ENCODE peak calls at places on chromosomes 7 and 10, in six cellular contexts. Y, Z, X, S, R and T are unnamed samples.

GRCh38 chr7:137642467-137642866 is 204.3 kb downstream of the DGKI start:
- DNase-seq in Z (no peak), Y (no peak), R (no peak), S (peak; percentile 15), X (no peak), T (no peak)

GRCh38 chr7:107939472-107940145 is 48.6 kb downstream of the DLD start:
- DNase-seq in S (peak; percentile 74), Z (no peak), Y (no peak), X (no peak), R (no peak), T (peak; percentile 98)

GRCh38 chr7:107036535-107036934 is 8.0 kb upstream of the PRKAR2B start:
- DNase-seq in X (no peak), Z (no peak), S (no peak), R (no peak), Y (no peak), T (no peak)

GRCh38 chr7:83469076-83469475 is 179.9 kb downstream of the SEMA3E start:
- DNase-seq in R (no peak), S (peak; percentile 24), Z (no peak), Y (no peak), X (no peak), T (peak; percentile 19)

GRCh38 chr10:29648114-29648982 is 13.6 kb upstream of the SVIL start:
- DNase-seq in X (no peak), R (no peak), Y (no peak), S (peak; percentile 28), Z (no peak), T (peak; percentile 45)

GRCh38 chr10:3941676-3942075 is 156.7 kb upstream of the KLF6 start:
- DNase-seq in R (no peak), S (no peak), Z (no peak), Y (no peak), X (no peak), T (no peak)

GRCh38 chr10:3263082-3263481 is 90.5 kb upstream of the PITRM1 start:
- DNase-seq in Y (no peak), S (no peak), Z (no peak), R (no peak), X (no peak), T (peak; percentile 17)

GRCh38 chr10:100894589-100895294 is 18.0 kb upstream of the SLF2 start:
- DNase-seq in S (peak; percentile 25), Z (no peak), R (no peak), Y (peak; percentile 24), X (no peak), T (no peak)

GRCh38 chr10:3777876-3778707 is 6.9 kb downstream of the KLF6 start:
- DNase-seq in Z (no peak), S (no peak), X (no peak), R (no peak), Y (no peak), T (peak; percentile 42)

GRCh38 chr7:22718200-22718711 is 8.7 kb upstream of the IL6 start:
- DNase-seq in S (peak; percentile 92), X (no peak), Y (no peak), Z (no peak), R (no peak), T (peak; percentile 91)

GRCh38 chr7:109309790-109310189 is 740.1 kb downstream of the DNAJB9 start:
- DNase-seq in Z (no peak), X (no peak), Y (no peak), S (no peak), R (no peak), T (no peak)

GRCh38 chr10:132434405-132435005 is 37.5 kb downstream of the PWWP2B start:
- DNase-seq in Z (peak; percentile 38), Y (no peak), R (peak; percentile 66), X (no peak), S (no peak), T (peak; percentile 22)

GRCh38 chr7:77308792-77309191 is 107.4 kb downstream of the GSAP start:
- DNase-seq in S (no peak), Z (peak; percentile 95), R (no peak), X (no peak), Y (no peak), T (no peak)

GRCh38 chr10:125928928-125929585 is 32.7 kb downstream of the FANK1 start:
- DNase-seq in Z (no peak), Y (no peak), S (no peak), X (no peak), R (no peak), T (no peak)

GRCh38 chr10:122234416-122234815 is 36.7 kb upstream of the BTBD16 start:
- DNase-seq in S (no peak), Y (no peak), Z (no peak), R (no peak), X (no peak), T (peak; percentile 11)

GRCh38 chr10:114042895-114043531 is 653 bp upstream of the ADRB1 start:
- DNase-seq in Z (no peak), Y (peak; percentile 70), X (peak; percentile 22), S (peak; percentile 39), R (no peak), T (peak; percentile 39)

GRCh38 chr7:36605662-36606441 is 118.4 kb downstream of the AOAH start:
- DNase-seq in S (no peak), Y (no peak), Z (no peak), X (no peak), R (no peak), T (no peak)

GRCh38 chr10:2079603-2080078 is 342.3 kb upstream of the ADARB2 start:
- DNase-seq in Y (no peak), X (no peak), S (no peak), Z (no peak), R (no peak), T (no peak)

GRCh38 chr7:64099656-64100531 is 54.7 kb downstream of the ZNF727 start:
- DNase-seq in Z (no peak), S (no peak), R (no peak), Y (no peak), X (no peak), T (no peak)

GRCh38 chr10:131082991-131083465 is 228.5 kb downstream of the TCERG1L start:
- DNase-seq in Y (no peak), X (no peak), R (no peak), S (no peak), Z (no peak), T (no peak)

GRCh38 chr7:45662018-45662417 is 87.8 kb downstream of the ADCY1 start:
- DNase-seq in S (no peak), Y (peak; percentile 31), X (no peak), Z (no peak), R (no peak), T (no peak)

GRCh38 chr10:71748671-71749191 is 24.6 kb downstream of the VSIR start:
- DNase-seq in R (peak; percentile 42), S (no peak), Z (no peak), X (no peak), Y (no peak), T (peak; percentile 50)

GRCh38 chr10:92891885-92892705 is 43.8 kb downstream of the EXOC6 start:
- DNase-seq in X (peak; percentile 33), S (peak; percentile 53), R (peak; percentile 20), Y (no peak), Z (peak; percentile 98), T (peak; percentile 90)

GRCh38 chr10:91565241-91565640 is 67.6 kb downstream of the PPP1R3C start:
- DNase-seq in X (no peak), R (no peak), S (no peak), Y (no peak), Z (no peak), T (no peak)

GRCh38 chr7:30906520-30907240 is 5.0 kb upstream of the AQP1 start:
- DNase-seq in X (no peak), Y (no peak), S (peak; percentile 57), Z (no peak), R (no peak), T (no peak)

GRCh38 chr7:92747041-92747835 is 89.1 kb downstream of the CDK6 start:
- DNase-seq in Z (no peak), S (no peak), Y (no peak), R (no peak), X (no peak), T (no peak)

GRCh38 chr7:92748509-92748908 is 87.9 kb downstream of the CDK6 start:
- DNase-seq in Y (no peak), Z (no peak), X (no peak), R (no peak), S (no peak), T (no peak)

GRCh38 chr7:92742186-92742585 is 94.2 kb downstream of the CDK6 start:
- DNase-seq in Y (no peak), X (no peak), S (no peak), R (no peak), Z (no peak), T (no peak)

GRCh38 chr7:92749327-92749730 is 87.0 kb downstream of the CDK6 start:
- DNase-seq in S (peak; percentile 68), Z (no peak), X (no peak), Y (no peak), R (no peak), T (no peak)

DNA sequence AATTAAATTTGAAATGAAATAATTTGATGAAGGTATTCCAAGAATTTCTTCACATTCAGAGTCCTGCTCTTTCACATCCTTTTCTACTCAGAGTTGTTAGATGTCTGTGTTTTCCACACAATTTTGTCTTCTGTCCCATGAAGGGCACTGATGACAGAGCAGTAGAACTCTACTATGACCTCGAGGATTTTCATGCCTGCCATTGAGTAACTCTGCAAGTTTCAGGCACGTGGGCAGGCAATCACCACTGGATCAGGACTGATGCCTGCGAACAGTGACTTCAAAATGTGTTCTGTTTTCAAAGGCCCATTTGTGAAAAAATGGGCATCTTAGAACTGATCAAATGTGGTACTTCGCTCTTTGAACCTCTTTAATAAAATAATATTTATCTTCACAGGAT is 91.1 kb downstream of the CDK6 start:
- DNase-seq in Y (no peak), S (no peak), Z (no peak), R (no peak), X (no peak), T (no peak)
- H3K9ac ChIP-seq in Y (no peak overlapping the region), S (no peak overlapping the region), Z (no peak overlapping the region), R (no peak overlapping the region), X (no peak overlapping the region), T (no peak overlapping the region)

GRCh38 chr7:129615018-129615417 is 3.5 kb downstream of the NRF1 start:
- DNase-seq in S (peak; percentile 40), Y (no peak), Z (no peak), R (no peak), X (no peak), T (no peak)
- H3K4me3 ChIP-seq in S (no peak overlapping the region), Y (no peak overlapping the region), Z (no peak overlapping the region), R (no peak overlapping the region), X (no peak overlapping the region), T (no peak overlapping the region)

DNA sequence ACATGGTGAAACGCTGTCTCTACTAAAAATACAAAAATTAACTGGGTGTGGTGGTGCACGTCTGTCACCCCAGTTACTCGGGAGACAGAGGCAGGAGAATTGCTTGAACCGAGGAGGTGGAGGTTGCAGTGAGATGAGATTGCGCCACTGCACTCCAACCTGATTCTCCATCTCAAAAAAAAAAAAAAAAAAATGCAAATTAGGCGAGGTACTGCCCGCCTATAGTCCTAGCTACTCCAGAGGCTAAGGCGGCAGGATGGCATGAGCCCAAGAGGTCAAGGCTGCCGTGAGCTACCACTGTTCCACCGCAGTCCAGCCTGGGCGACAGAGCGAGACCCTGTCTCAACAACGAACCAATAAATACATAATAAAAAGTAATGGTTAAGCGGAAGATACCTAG is 1.1 kb upstream of the EIF4H start:
- DNase-seq in Y (no peak), R (no peak), S (no peak), Z (peak; percentile 36), X (no peak), T (no peak)
- H3K9ac ChIP-seq in Y (no peak overlapping the region), R (peak overlapping the region; percentile 93), S (peak overlapping the region; percentile 99), Z (no peak overlapping the region), X (peak overlapping the region; percentile 94), T (no peak overlapping the region)

DNA sequence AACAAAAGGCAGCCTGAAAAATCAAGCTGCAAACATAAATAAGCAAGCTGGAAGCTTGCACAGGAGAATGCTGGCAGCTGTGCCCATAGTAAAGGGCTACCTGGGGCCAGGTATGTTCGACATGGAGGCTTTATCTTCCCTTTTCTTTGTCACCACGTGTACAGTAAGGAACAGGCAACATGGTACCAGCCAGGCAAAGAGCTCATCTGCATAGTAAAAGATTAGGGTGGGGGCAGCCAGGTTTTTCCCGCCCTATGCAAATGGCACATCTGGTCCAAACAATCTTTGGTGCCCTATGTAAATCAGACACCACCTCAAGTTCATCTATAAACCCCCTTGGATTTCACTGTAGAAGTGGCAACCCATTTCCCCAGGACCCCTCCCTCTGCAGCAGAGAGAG is 625.1 kb downstream of the TYW1 start:
- DNase-seq in R (no peak), Y (no peak), Z (no peak), X (no peak), S (no peak), T (no peak)
- H3K4me3 ChIP-seq in R (no peak overlapping the region), Y (no peak overlapping the region), Z (no peak overlapping the region), X (no peak overlapping the region), S (no peak overlapping the region), T (no peak overlapping the region)